ENCODE peak calls at places on chromosomes 1 and 21, in seven cellular contexts. G is CD4-positive, alpha-beta T cell; J is Panc1; P is suprapubic skin; I is prostate gland; A is right lobe of liver; C is MCF 10A. R is an unnamed sample.

GRCh38 chr1:197356723-197357533 is 88.9 kb downstream of the CRB1 start:
- DNase-seq in G (no peak), J (peak; percentile 25), P (no peak), I (no peak), A (no peak), C (peak; percentile 76), R (no peak)

GRCh38 chr1:8660455-8660854 is 157.0 kb downstream of the RERE start:
- DNase-seq in G (no peak), J (no peak), P (no peak), I (peak; percentile 6), A (no peak), C (peak; percentile 77), R (no peak)

GRCh38 chr1:220113136-220113695 is 19.3 kb downstream of the IARS2 start:
- DNase-seq in G (no peak), J (no peak), P (no peak), I (no peak), A (no peak), C (peak; percentile 78), R (no peak)

GRCh38 chr1:46806196-46807020 is 7.6 kb downstream of the CYP4B1 start:
- DNase-seq in G (no peak), J (no peak), P (peak; percentile 90), I (peak; percentile 72), A (no peak), C (peak; percentile 90), R (no peak)

GRCh38 chr21:44846485-44847260 is 26.8 kb downstream of the PTTG1IP start:
- DNase-seq in G (peak; percentile 25), J (no peak), P (no peak), I (peak; percentile 74), A (peak; percentile 54), C (no peak), R (no peak)

GRCh38 chr1:77220687-77221463 is 1.6 kb upstream of the PIGK start:
- DNase-seq in G (no peak), J (no peak), P (no peak), I (no peak), A (no peak), C (peak; percentile 72), R (no peak)

GRCh38 chr1:26275580-26276431 is 4.1 kb upstream of the SH3BGRL3 start:
- DNase-seq in G (peak; percentile 70), J (peak; percentile 87), P (peak; percentile 91), I (peak; percentile 84), A (peak; percentile 77), C (peak; percentile 90), R (peak; percentile 35)

GRCh38 chr21:45291613-45292398 is 4.1 kb upstream of the POFUT2 start:
- DNase-seq in G (no peak), J (no peak), P (peak; percentile 67), I (no peak), A (no peak), C (no peak), R (no peak)

GRCh38 chr21:44972301-44972814 is 32.5 kb downstream of the SLX9 start:
- DNase-seq in G (no peak), J (no peak), P (no peak), I (no peak), A (no peak), C (no peak), R (no peak)

GRCh38 chr21:44626262-44626661 is 631 bp upstream of the KRTAP10-9 start:
- DNase-seq in G (no peak), J (no peak), P (no peak), I (no peak), A (no peak), C (no peak), R (no peak)

GRCh38 chr1:194117582-194117981 is 931.2 kb upstream of the B3GALT2 start:
- DNase-seq in G (no peak), J (no peak), P (no peak), I (no peak), A (no peak), C (no peak), R (peak; percentile 46)
- TF ChIP-seq CTCF in G (no peak), J (no peak), P (no peak), I (no peak), A (no peak), C (peak; percentile 12), R (peak; percentile 16)

GRCh38 chr21:25350056-25350455 is 257.2 kb downstream of the MRPL39 start:
- DNase-seq in G (no peak), J (no peak), P (no peak), I (no peak), A (no peak), C (peak; percentile 53), R (no peak)
- TF ChIP-seq CTCF in G (no peak), J (peak; percentile 56), P (no peak), I (no peak), A (no peak), C (peak; percentile 43), R (peak; percentile 73)

GRCh38 chr1:13725714-13726175 is 25.8 kb downstream of the PRDM2 start:
- DNase-seq in G (peak; percentile 60), J (no peak), P (no peak), I (peak; percentile 24), A (no peak), C (peak; percentile 60), R (no peak)
- TF ChIP-seq CTCF in G (peak; percentile 69), J (peak; percentile 71), P (peak; percentile 49), I (peak; percentile 63), A (peak; percentile 29), C (peak; percentile 57), R (peak; percentile 76)

GRCh38 chr1:33099290-33100118 is 18.6 kb downstream of the AZIN2 start:
- DNase-seq in G (peak; percentile 56), J (peak; percentile 83), P (no peak), I (peak; percentile 20), A (no peak), C (peak; percentile 97), R (peak; percentile 99)
- TF ChIP-seq CTCF in G (peak; percentile 75), J (no peak), P (no peak), I (peak; percentile 9), A (no peak), C (peak; percentile 47), R (peak; percentile 80)

GRCh38 chr1:64469977-64470669 is at the start of gene CACHD1:
- DNase-seq in G (peak; percentile 33), J (peak; percentile 38), P (peak; percentile 80), I (peak; percentile 81), A (peak; percentile 76), C (peak; percentile 76), R (peak; percentile 91)
- TF ChIP-seq CTCF in G (peak; percentile 40), J (peak; percentile 58), P (peak; percentile 23), I (peak; percentile 74), A (peak; percentile 38), C (peak; percentile 24), R (peak; percentile 78)

GRCh38 chr21:26769613-26770188 is 75.5 kb downstream of the ADAMTS1 start:
- DNase-seq in G (no peak), J (no peak), P (no peak), I (no peak), A (no peak), C (peak; percentile 48), R (no peak)
- TF ChIP-seq CTCF in G (no peak), J (peak; percentile 49), P (peak; percentile 37), I (peak; percentile 63), A (peak; percentile 32), C (peak; percentile 46), R (peak; percentile 91)

DNA sequence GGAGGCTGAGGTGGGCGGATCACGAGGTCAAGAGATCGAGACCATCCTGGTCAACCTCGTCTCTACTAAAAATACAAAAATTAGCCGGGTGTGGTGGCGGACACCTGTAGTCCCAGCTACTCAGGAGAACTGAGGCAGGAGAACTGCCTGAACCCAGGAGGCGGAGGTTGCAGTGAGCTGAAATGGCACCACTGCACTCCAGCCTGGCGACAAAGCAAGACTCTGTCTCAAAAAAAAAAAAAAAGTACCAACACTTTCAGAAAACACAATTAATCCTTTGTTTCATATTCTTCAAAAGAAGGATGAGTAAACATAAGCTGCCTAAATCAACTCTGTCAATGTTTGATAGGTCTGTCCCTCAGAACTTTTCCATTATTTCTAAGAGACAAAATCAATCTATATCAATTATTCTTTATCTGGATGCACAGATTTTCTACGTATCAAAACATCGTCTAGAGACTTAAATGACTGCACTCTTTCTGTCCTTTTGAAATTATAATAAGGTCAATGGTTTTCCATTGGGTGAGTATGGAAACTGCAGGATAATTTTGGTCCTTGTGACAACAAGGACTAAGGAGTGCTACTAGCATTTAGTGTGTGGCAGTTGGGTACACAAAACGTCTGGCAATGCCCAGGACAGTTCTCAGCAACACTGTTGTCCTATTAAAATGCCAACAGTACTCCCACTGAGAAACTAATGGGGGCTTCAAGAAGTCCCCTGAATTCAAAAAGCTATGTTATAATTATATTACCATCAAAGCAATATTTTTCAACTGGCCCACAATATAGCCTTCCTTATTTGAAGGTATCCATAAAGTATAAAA is 40.7 kb downstream of the LPGAT1 start:
- DNase-seq in G (no peak), J (no peak), P (no peak), I (no peak), A (no peak), C (no peak), R (no peak)
- TF ChIP-seq CTCF in G (no peak), J (no peak), P (no peak), I (no peak), A (no peak), C (no peak), R (no peak)

DNA sequence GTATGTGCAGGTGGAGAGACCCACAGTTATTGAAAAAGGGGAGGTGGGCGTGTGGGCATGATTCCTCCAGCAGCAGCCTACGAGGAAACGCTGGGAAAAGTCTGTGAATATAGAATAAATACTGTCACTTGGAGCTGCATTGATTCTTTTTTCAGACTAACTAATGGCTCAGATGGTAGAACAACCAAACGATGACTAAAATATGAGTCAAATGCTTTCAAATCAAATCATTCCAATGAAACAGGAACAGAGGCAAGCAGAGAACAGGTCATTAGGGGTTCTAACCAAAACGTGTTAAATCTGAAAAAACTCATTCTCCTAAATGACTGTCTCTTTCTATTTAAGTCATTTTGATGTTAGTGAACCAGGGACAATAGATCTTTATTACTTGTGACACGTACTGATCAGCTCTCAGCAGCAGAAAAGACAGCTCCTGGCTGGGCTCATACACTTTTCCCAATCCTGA is 35.1 kb upstream of the SEC16B start:
- DNase-seq in G (no peak), J (peak; percentile 38), P (no peak), I (no peak), A (no peak), C (peak; percentile 27), R (no peak)
- TF ChIP-seq CTCF in G (no peak), J (no peak), P (no peak), I (no peak), A (no peak), C (no peak), R (no peak)

GRCh38 chr21:35053356-35054096 is 4.4 kb upstream of the RUNX1 start:
- DNase-seq in G (no peak), J (no peak), P (no peak), I (no peak), A (no peak), C (no peak), R (no peak)
- TF ChIP-seq CTCF in G (no peak), J (peak; percentile 28), P (no peak), I (no peak), A (no peak), C (no peak), R (peak; percentile 56)

R was measured in chondrocyte.